ENCODE peak calls at places on chromosomes 2 and 18, in four cellular contexts. Y is hepatocyte, K is activated B cell treated with CpG ODN at 0.5 μM for 24 hours, B is dorsolateral prefrontal cortex. M is an unnamed sample.

GRCh38 chr2:54772531-54772930 is 49.1 kb downstream of the EML6 start:
- DNase-seq in Y (no peak), K (no peak), B (no peak), M (no peak)

GRCh38 chr2:220858101-220858500 is 714.0 kb downstream of the EPHA4 start:
- DNase-seq in Y (no peak), K (no peak), B (no peak), M (no peak)

GRCh38 chr2:232543491-232543890 is 4.0 kb downstream of the CHRNG start:
- DNase-seq in Y (no peak), K (no peak), B (no peak), M (no peak)

GRCh38 chr2:38158361-38159128 is 82.6 kb upstream of the CYP1B1 start:
- DNase-seq in Y (no peak), K (no peak), B (no peak), M (no peak)

GRCh38 chr2:71672640-71673401 is 219.5 kb downstream of the DYSF start:
- DNase-seq in Y (no peak), K (no peak), B (no peak), M (no peak)

GRCh38 chr2:74834806-74835755 is 1.2 kb downstream of the HK2 start:
- DNase-seq in Y (peak; percentile 73), K (peak; percentile 62), B (peak; percentile 47), M (no peak)

GRCh38 chr2:209868595-209868994 is 97.0 kb downstream of the UNC80 start:
- DNase-seq in Y (no peak), K (no peak), B (no peak), M (no peak)

GRCh38 chr2:166278856-166279255 is 96.9 kb downstream of the SCN9A start:
- DNase-seq in Y (no peak), K (no peak), B (no peak), M (no peak)

GRCh38 chr2:231780123-231780908 is 766 bp downstream of the PDE6D start:
- DNase-seq in Y (peak; percentile 64), K (no peak), B (peak; percentile 45), M (no peak)

DNA sequence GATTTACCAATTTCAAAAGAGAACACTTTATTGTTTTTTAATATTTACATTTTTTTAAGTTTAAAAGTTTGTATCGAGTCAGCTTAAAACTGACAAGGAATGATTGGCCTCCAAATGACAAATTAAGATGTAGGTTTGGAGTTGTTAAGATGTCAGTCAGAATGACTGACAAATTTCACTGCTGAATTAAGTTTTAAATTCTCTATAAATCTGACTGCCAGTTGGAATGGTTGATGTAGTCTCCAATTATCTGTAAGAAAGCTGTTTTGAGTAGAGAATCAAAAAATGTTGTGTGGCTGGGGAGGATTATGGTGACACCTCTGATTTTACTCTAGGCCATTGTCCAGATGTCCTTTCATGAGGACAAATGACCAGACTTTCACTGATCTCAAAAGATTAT is 165.3 kb upstream of the CDH20 start:
- DNase-seq in Y (no peak), K (no peak), B (no peak), M (no peak)
- TF ChIP-seq CTCF in Y (no peak), K (no peak), B (no peak), M (no peak)

DNA sequence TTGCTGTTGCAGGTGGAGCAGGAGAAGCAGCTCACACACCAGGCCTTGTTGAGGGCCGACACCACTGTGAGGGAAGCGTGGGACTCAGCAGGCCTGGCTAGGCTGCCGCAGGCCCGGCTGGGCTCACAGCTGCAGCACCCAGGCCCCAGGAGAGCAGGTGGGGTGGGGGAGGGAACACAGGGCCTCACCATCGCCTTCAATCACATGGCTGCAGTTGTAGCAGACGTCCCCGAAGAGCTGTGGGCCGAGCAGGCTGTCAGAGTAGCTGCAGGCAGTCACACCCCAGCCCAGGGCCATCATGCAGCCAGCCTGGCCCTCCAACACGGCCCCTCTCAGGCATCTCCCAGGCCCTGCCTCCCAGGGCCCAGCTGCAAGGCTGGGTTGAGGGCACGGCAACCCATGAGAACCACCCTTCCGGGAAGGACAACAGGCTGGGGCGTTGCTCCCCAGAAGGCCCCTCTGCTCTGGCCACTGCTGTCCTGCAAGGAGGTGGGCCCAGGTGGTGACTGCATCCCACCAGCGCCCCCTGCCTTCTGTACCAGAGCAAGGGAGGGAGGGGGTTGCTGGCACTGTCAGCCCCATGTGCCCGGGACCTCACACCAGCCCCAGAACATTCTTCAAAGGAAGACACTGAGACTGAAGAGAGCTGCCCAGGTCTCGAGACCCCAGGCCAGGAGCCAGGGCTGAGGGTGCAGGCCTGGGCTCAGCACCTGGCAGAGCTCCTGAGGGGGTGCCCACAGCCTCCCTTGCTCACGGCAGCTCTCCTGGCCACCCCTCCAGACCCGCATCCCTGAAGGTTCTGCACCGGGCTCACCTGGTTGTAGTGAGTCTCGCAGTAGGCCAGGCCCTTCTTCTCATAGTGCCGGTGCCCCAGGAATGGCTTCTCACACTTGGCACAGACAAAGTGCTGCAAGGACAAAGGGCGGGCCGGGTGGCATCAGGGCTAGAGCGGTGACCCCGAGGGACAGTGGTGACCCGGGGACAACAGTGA is 5.6 kb upstream of the GPR17 start:
- DNase-seq in Y (no peak), K (peak; percentile 67), B (no peak), M (no peak)
- TF ChIP-seq CTCF in Y (peak; percentile 6), K (no peak), B (no peak), M (no peak)

DNA sequence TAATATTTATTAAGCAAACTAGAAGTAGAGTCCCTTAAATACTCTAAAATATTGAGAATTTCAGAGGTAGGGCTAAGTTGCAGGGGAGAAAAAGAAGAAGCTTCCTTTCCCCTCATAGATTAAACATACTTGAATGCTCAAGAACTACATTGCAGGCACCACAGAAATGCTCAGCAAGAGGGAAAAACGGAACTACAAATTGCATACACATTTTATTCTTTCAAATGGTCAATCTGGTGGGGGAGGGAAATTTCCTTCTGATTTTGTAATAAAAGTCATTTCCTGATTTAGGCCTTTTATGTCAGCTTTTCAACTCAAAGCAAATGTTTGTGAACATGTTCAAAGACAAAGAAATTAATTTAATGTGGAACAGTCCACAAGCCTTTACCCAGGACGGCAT is 33.0 kb downstream of the FARSB start:
- DNase-seq in Y (no peak), K (no peak), B (no peak), M (no peak)
- TF ChIP-seq CTCF in Y (no peak), K (no peak), B (no peak), M (no peak)

DNA sequence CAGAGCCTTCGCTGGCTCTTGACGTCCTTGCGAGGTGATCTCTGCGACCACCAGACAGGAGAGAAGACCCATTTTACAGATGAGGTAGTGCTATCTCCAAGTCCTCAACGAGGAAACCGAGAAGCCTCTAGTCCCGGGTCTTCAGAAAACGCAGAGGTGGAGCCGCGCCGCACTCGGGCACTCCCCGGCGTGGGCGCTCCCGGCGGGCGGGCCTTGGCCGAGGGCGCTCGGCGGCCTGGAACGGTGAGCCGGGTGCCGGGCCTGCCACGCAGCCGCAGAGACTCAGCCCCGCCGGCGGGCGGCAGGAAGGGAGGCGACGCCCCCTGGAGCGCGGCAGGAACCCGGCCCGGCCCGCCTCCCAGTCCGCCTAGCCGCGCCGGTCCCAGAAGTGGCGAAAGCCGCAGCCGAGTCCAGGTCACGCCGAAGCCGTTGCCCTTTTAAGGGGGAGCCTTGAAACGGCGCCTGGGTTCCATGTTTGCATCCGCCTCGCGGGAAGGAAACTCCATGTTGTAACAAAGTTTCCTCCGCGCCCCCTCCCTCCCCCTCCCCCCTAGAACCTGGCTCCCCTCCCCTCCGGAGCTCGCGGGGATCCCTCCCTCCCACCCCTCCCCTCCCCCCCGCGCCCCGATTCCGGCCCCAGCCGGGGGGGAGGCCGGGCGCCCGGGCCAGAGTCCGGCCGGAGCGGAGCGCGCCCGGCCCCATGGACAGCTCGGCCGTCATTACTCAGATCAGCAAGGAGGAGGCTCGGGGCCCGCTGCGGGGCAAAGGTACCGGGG is at the start of gene CTDSP1:
- DNase-seq in Y (peak; percentile 98), K (peak; percentile 89), B (peak; percentile 94), M (peak; percentile 91)
- TF ChIP-seq CTCF in Y (no peak), K (no peak), B (no peak), M (peak; percentile 14)

GRCh38 chr2:225002039-225002655 is 40.1 kb downstream of the DOCK10 start:
- DNase-seq in Y (peak; percentile 77), K (no peak), B (no peak), M (peak; percentile 45)
- TF ChIP-seq CTCF in Y (peak; percentile 73), K (no peak), B (peak; percentile 73), M (peak; percentile 80)

GRCh38 chr2:227325056-227325823 is at the start of gene MFF:
- DNase-seq in Y (peak; percentile 96), K (peak; percentile 87), B (peak; percentile 95), M (peak; percentile 76)
- TF ChIP-seq CTCF in Y (peak; percentile 28), K (no peak), B (peak; percentile 24), M (peak; percentile 47)

GRCh38 chr2:27441958-27442281 is 261 bp upstream of the KRTCAP3 start:
- DNase-seq in Y (no peak), K (no peak), B (no peak), M (no peak)
- TF ChIP-seq CTCF in Y (no peak), K (no peak), B (no peak), M (no peak)

GRCh38 chr2:57453929-57454328 is 592.7 kb upstream of the VRK2 start:
- DNase-seq in Y (no peak), K (no peak), B (no peak), M (no peak)
- TF ChIP-seq CTCF in Y (no peak), K (no peak), B (no peak), M (no peak)